ENCODE peak calls at places on chromosomes 11 and 22, in seven cellular contexts. W is activated T-cell treated with anti-CD3 and anti-CD28 coated beads for 48 hours; O is EL; M is left cardiac atrium; P is stimulated activated CD4-positive, alpha-beta T cell treated with anti-CD3 and anti-CD28 coated beads, Interleukin-4, amount 100 ng/mL, for 1 hour; Z is AG10803; Q is HEK293T. U is an unnamed sample.

GRCh38 chr11:6602096-6602940 is 1.1 kb downstream of the RRP8 start:
- DNase-seq in M (no peak), P (no peak), Z (no peak), W (no peak), O (no peak), Q (no peak), U (no peak)

GRCh38 chr11:102874842-102875241 is at the start of gene MMP12:
- DNase-seq in P (no peak), M (no peak), Q (no peak), Z (no peak), O (no peak), W (no peak), U (peak)

GRCh38 chr11:27392278-27392677 is 29.3 kb upstream of the CCDC34 start:
- DNase-seq in Q (no peak), M (no peak), O (no peak), Z (no peak), W (no peak), P (no peak), U (no peak)

GRCh38 chr22:23531966-23532735 is 47.9 kb downstream of the IGLL1 start:
- DNase-seq in M (no peak), Q (no peak), O (no peak), Z (no peak), P (no peak), W (no peak), U (no peak)

GRCh38 chr22:46561435-46561905 is 24.1 kb upstream of the CELSR1 start:
- DNase-seq in M (no peak), P (no peak), Z (no peak), W (peak), Q (peak), O (peak), U (no peak)

GRCh38 chr11:19730373-19730772 is 17.7 kb downstream of the NAV2 start:
- DNase-seq in Z (peak), P (no peak), O (no peak), W (no peak), Q (no peak), M (peak), U (no peak)

GRCh38 chr11:75980031-75980430 is 165.0 kb downstream of the UVRAG start:
- DNase-seq in P (no peak), W (no peak), Q (no peak), Z (no peak), O (no peak), M (no peak), U (no peak)

GRCh38 chr11:46906596-46906995 is 11.8 kb downstream of the LRP4 start:
- DNase-seq in Q (no peak), O (no peak), P (no peak), Z (no peak), M (no peak), W (no peak), U (no peak)

GRCh38 chr22:23068832-23069385 is 1.4 kb upstream of the GNAZ start:
- DNase-seq in W (no peak), O (no peak), Q (no peak), M (no peak), P (no peak), Z (no peak), U (no peak)

GRCh38 chr11:68370211-68371111 is 58.1 kb downstream of the LRP5 start:
- DNase-seq in P (no peak), W (no peak), Q (no peak), M (peak), O (no peak), Z (peak), U (no peak)

GRCh38 chr11:75468534-75469340 is 35.7 kb upstream of the KLHL35 start:
- DNase-seq in O (peak), M (peak), Z (peak), Q (no peak), W (no peak), P (no peak), U (no peak)

GRCh38 chr11:89275966-89276365 is 98.3 kb downstream of the TYR start:
- DNase-seq in P (no peak), M (no peak), O (no peak), Z (no peak), W (no peak), Q (no peak), U (no peak)

GRCh38 chr22:29799217-29799680 is 32.1 kb downstream of the UQCR10 start:
- DNase-seq in P (no peak), Q (no peak), M (peak), Z (peak), W (no peak), O (peak), U (peak)

GRCh38 chr11:63670738-63671321 is 346 bp downstream of the ATL3 start:
- DNase-seq in P (peak), O (peak), W (peak), Q (peak), Z (no peak), M (peak), U (peak)

GRCh38 chr22:20658433-20659222 is 115.3 kb upstream of the SERPIND1 start:
- DNase-seq in M (no peak), O (no peak), W (no peak), Z (no peak), P (no peak), Q (no peak), U (no peak)

GRCh38 chr22:50112151-50113118 is 22.6 kb downstream of the MOV10L1 start:
- DNase-seq in Q (no peak), Z (peak), M (peak), O (peak), W (peak), P (no peak), U (peak)

GRCh38 chr11:44316388-44317240 is 6.7 kb upstream of the ALX4 start:
- DNase-seq in Q (no peak), O (no peak), Z (no peak), W (no peak), M (no peak), P (no peak), U (no peak)

GRCh38 chr11:102467853-102468580 is 15.5 kb upstream of the TMEM123 start:
- DNase-seq in P (no peak), M (no peak), Z (no peak), W (no peak), Q (no peak), O (no peak), U (no peak)

GRCh38 chr22:24302591-24302990 is 32.0 kb downstream of the SPECC1L start:
- DNase-seq in Z (no peak), W (no peak), P (no peak), Q (no peak), O (no peak), M (no peak), U (no peak)

GRCh38 chr11:16941935-16942334 is 72.3 kb downstream of the PLEKHA7 start:
- DNase-seq in M (no peak), O (no peak), P (no peak), Q (no peak), Z (no peak), W (no peak), U (no peak)

GRCh38 chr11:17986007-17986710 is 26.7 kb downstream of the SERGEF start:
- DNase-seq in O (peak), P (no peak), Q (no peak), Z (peak), M (peak), W (no peak), U (peak)

GRCh38 chr11:47394322-47395224 is 13.8 kb upstream of the SLC39A13 start:
- DNase-seq in W (peak), O (no peak), Z (no peak), P (peak), Q (no peak), M (peak), U (no peak)

GRCh38 chr11:69277074-69277809 is 16.7 kb upstream of the MYEOV start:
- DNase-seq in P (no peak), Q (no peak), M (no peak), W (no peak), Z (no peak), O (no peak), U (no peak)

GRCh38 chr11:14270690-14271542 is 88.1 kb downstream of the RRAS2 start:
- DNase-seq in O (no peak), P (no peak), W (no peak), Z (no peak), Q (no peak), M (no peak), U (no peak)

GRCh38 chr22:48249721-48250268 is 1487.3 kb downstream of the TBC1D22A start:
- DNase-seq in Q (no peak), W (no peak), O (no peak), Z (no peak), M (no peak), P (no peak), U (no peak)

GRCh38 chr22:32695451-32695891 is 106.0 kb upstream of the TIMP3 start:
- DNase-seq in P (no peak), Z (peak), O (peak), Q (no peak), M (no peak), W (no peak), U (peak)

GRCh38 chr11:64729851-64730382 is 6.9 kb upstream of the NRXN2 start:
- DNase-seq in W (peak), Q (peak), Z (no peak), O (peak), P (no peak), M (no peak), U (no peak)

GRCh38 chr11:75497788-75498404 is 27.8 kb downstream of the GDPD5 start:
- DNase-seq in Q (no peak), O (peak), M (no peak), Z (no peak), P (no peak), W (no peak), U (no peak)

GRCh38 chr11:11478021-11478420 is 125.0 kb upstream of the CSNK2A3 start:
- DNase-seq in Q (no peak), P (no peak), W (no peak), O (no peak), Z (no peak), M (no peak), U (no peak)

GRCh38 chr11:2891901-2892214 is 6.3 kb upstream of the CDKN1C start:
- DNase-seq in Z (no peak), W (no peak), P (no peak), M (peak), O (no peak), Q (no peak), U (no peak)